ENCODE peak calls at places on chromosomes 12 and 14, in six cellular contexts. S is type B pancreatic cell; U is Ammon's horn; R is stimulated activated CD4-positive, alpha-beta T cell treated with anti-CD3 and anti-CD28 coated beads, Interleukin-12 subunit alpha, Interleukin-12 subunit beta, amount 100 ng/mL, for 4 hours; Z is head of caudate nucleus; M is GM12864. Y is an unnamed sample.

GRCh38 chr12:108400060-108400459 is 60.9 kb upstream of the CMKLR1 start:
- DNase-seq in Z (no peak), M (no peak), S (no peak), R (no peak), U (peak), Y (no peak)

GRCh38 chr12:78164154-78164553 is 333.5 kb downstream of the NAV3 start:
- DNase-seq in M (no peak), U (no peak), R (no peak), S (no peak), Z (no peak), Y (no peak)

GRCh38 chr14:64053694-64054669 is 201.2 kb downstream of the SYNE2 start:
- DNase-seq in S (no peak), U (no peak), M (no peak), R (no peak), Z (no peak), Y (no peak)

GRCh38 chr12:123602651-123603195 is 824 bp downstream of the DDX55 start:
- DNase-seq in R (no peak), U (no peak), Z (no peak), S (no peak), M (no peak), Y (no peak)

GRCh38 chr12:96226801-96227348 is 32.7 kb downstream of the ELK3 start:
- DNase-seq in U (no peak), R (no peak), Z (no peak), S (no peak), M (no peak), Y (no peak)

GRCh38 chr12:108141600-108142145 is 12.6 kb downstream of the WSCD2 start:
- DNase-seq in R (no peak), Z (no peak), M (no peak), U (no peak), S (no peak), Y (no peak)

GRCh38 chr14:22178330-22178981 is 410.6 kb downstream of the DAD1 start:
- DNase-seq in R (no peak), U (no peak), S (no peak), Z (no peak), M (no peak), Y (no peak)

GRCh38 chr14:39230416-39230815 is 3.3 kb upstream of the MIA2 start:
- DNase-seq in Z (no peak), R (no peak), S (no peak), U (no peak), M (no peak), Y (no peak)

Y was measured in SJSA1.